ENCODE peak calls at places on chromosome 4, in seven cellular contexts. I, Q, U, V, Y, B and S are unnamed samples.

GRCh38 chr4:99946346-99947189 is at the start of gene DNAJB14:
- DNase-seq in V (peak), Q (peak), B (peak), Y (peak), U (peak), I (peak), S (peak)

GRCh38 chr4:24800273-24800880 is 5.0 kb downstream of the SOD3 start:
- DNase-seq in V (no peak), U (no peak), Q (no peak), B (no peak), I (no peak), Y (no peak), S (no peak)

GRCh38 chr4:1122501-1122900 is 9.1 kb upstream of the RNF212 start:
- DNase-seq in Q (no peak), B (no peak), I (no peak), Y (no peak), V (no peak), U (no peak), S (no peak)

GRCh38 chr4:166502660-166503059 is 629.6 kb downstream of the TLL1 start:
- DNase-seq in B (no peak), U (no peak), Q (no peak), I (no peak), V (no peak), Y (no peak), S (no peak)

GRCh38 chr4:153486281-153487151 is 20.4 kb downstream of the TMEM131L start:
- DNase-seq in Y (peak), Q (no peak), B (no peak), U (no peak), I (no peak), V (peak), S (no peak)

GRCh38 chr4:13299343-13299742 is 184.8 kb downstream of the RAB28 start:
- DNase-seq in Y (no peak), I (no peak), B (no peak), V (no peak), U (no peak), Q (no peak), S (no peak)

GRCh38 chr4:173436149-173436579 is 37.2 kb upstream of the SCRG1 start:
- DNase-seq in V (peak), I (no peak), Q (no peak), B (no peak), Y (no peak), U (no peak), S (no peak)

GRCh38 chr4:164438321-164438720 is 315.6 kb upstream of the SMIM31 start:
- DNase-seq in I (no peak), U (no peak), V (peak), Q (no peak), Y (no peak), B (no peak), S (no peak)

GRCh38 chr4:176350671-176351070 is 30.9 kb downstream of the SPCS3 start:
- DNase-seq in U (no peak), Y (no peak), I (no peak), Q (no peak), V (no peak), B (no peak), S (no peak)

GRCh38 chr4:5722328-5722727 is 11.3 kb downstream of the EVC start:
- DNase-seq in Y (no peak), U (no peak), V (no peak), Q (no peak), I (no peak), B (no peak), S (no peak)

GRCh38 chr4:1167244-1167949 is 5.0 kb downstream of the SPON2 start:
- DNase-seq in B (peak), V (peak), U (peak), Y (peak), I (peak), Q (peak), S (peak)

GRCh38 chr4:127601029-127601428 is 31.7 kb upstream of the INTU start:
- DNase-seq in U (no peak), Y (no peak), I (no peak), V (no peak), B (no peak), Q (no peak), S (peak)

GRCh38 chr4:165991325-165992180 is 118.5 kb downstream of the TLL1 start:
- DNase-seq in B (no peak), Y (no peak), Q (no peak), V (no peak), I (no peak), U (no peak), S (no peak)

GRCh38 chr4:83115000-83115399 is 471 bp upstream of the PLAC8 start:
- DNase-seq in V (peak), U (no peak), B (no peak), Y (no peak), I (no peak), Q (no peak), S (no peak)

GRCh38 chr4:118993329-118993728 is 104.7 kb downstream of the SYNPO2 start:
- DNase-seq in V (no peak), B (no peak), U (no peak), Q (no peak), I (no peak), Y (no peak), S (no peak)

GRCh38 chr4:186037692-186038658 is 31.0 kb upstream of the TLR3 start:
- DNase-seq in B (no peak), Y (no peak), U (no peak), Q (peak), I (peak), V (peak), S (peak)

GRCh38 chr4:22485751-22486150 is 30.1 kb downstream of the ADGRA3 start:
- DNase-seq in V (no peak), B (no peak), U (no peak), I (no peak), Q (no peak), Y (no peak), S (peak)

GRCh38 chr4:122921971-122922876 is at the start of gene NUDT6:
- DNase-seq in Q (peak), B (peak), Y (peak), I (peak), V (peak), U (peak), S (no peak)

GRCh38 chr4:85482000-85482738 is 7.2 kb downstream of the ARHGAP24 start:
- DNase-seq in B (no peak), U (no peak), I (no peak), V (no peak), Q (no peak), Y (no peak), S (no peak)

GRCh38 chr4:20639346-20639745 is 60.9 kb upstream of the PACRGL start:
- DNase-seq in Q (no peak), I (no peak), B (no peak), U (no peak), V (no peak), Y (no peak), S (no peak)

GRCh38 chr4:162461952-162462351 is 298.2 kb upstream of the FSTL5 start:
- DNase-seq in U (no peak), Q (no peak), V (peak), B (no peak), I (no peak), Y (no peak), S (no peak)

GRCh38 chr4:123415977-123416376 is 19.4 kb downstream of the SPRY1 start:
- DNase-seq in V (no peak), Q (peak), I (no peak), Y (peak), U (peak), B (no peak), S (no peak)

GRCh38 chr4:73152893-73153292 is 83.4 kb upstream of the COX18 start:
- DNase-seq in V (no peak), U (no peak), I (no peak), B (no peak), Y (no peak), Q (no peak), S (no peak)